ENCODE peak calls at places on chromosomes 2 and 18, in five cellular contexts. V is astrocyte of the spinal cord, C is cardiac muscle cell, S is brain microvascular endothelial cell, T is lung. L is an unnamed sample.

GRCh38 chr2:75098856-75099255 is 100.5 kb downstream of the TACR1 start:
- DNase-seq in C (peak), T (no peak), V (peak), S (no peak), L (no peak)

GRCh38 chr2:158567208-158567607 is 110.5 kb downstream of the PKP4 start:
- DNase-seq in S (no peak), V (no peak), C (no peak), T (no peak), L (no peak)

GRCh38 chr2:230814616-230815015 is 50.1 kb upstream of the ITM2C start:
- DNase-seq in C (peak), T (no peak), S (peak), V (peak), L (no peak)

GRCh38 chr2:216495656-216496055 is 3.0 kb upstream of the RPL37A start:
- DNase-seq in T (no peak), C (peak), V (peak), S (no peak), L (no peak)

GRCh38 chr18:45690975-45691815 is 32.8 kb upstream of the SLC14A1 start:
- DNase-seq in C (peak), T (peak), S (peak), V (peak), L (peak)

GRCh38 chr2:127622561-127623387 is 23.2 kb upstream of the GPR17 start:
- DNase-seq in V (no peak), S (no peak), C (no peak), T (no peak), L (no peak)

GRCh38 chr2:120783969-120784372 is 48.3 kb downstream of the GLI2 start:
- DNase-seq in C (no peak), T (no peak), V (no peak), S (no peak), L (no peak)

GRCh38 chr2:121367246-121367900 is 82.4 kb upstream of the TFCP2L1 start:
- DNase-seq in T (no peak), C (no peak), V (no peak), S (no peak), L (no peak)

GRCh38 chr18:69490813-69491212 is 90.1 kb downstream of the DOK6 start:
- DNase-seq in C (peak), V (peak), S (peak), T (no peak), L (no peak)

GRCh38 chr2:205947621-205948495 is 138.1 kb downstream of the INO80D start:
- DNase-seq in V (peak), S (peak), T (peak), C (peak), L (peak)

GRCh38 chr2:64866797-64867196 is 122.4 kb upstream of the SLC1A4 start:
- DNase-seq in V (peak), C (peak), T (no peak), S (peak), L (no peak)

GRCh38 chr2:241148239-241148638 is 1.0 kb downstream of the PASK start:
- DNase-seq in C (no peak), S (no peak), T (no peak), V (no peak), L (no peak)

GRCh38 chr2:241149675-241149924 is 328 bp upstream of the PASK start:
- DNase-seq in C (no peak), T (no peak), V (no peak), S (no peak), L (no peak)

GRCh38 chr2:241148891-241149674 is at the start of gene PASK:
- DNase-seq in S (peak), V (peak), C (peak), T (peak), L (peak)

GRCh38 chr2:241150660-241151530 is 628 bp downstream of the PPP1R7 start:
- DNase-seq in V (no peak), C (peak), S (no peak), T (peak), L (no peak)

DNA sequence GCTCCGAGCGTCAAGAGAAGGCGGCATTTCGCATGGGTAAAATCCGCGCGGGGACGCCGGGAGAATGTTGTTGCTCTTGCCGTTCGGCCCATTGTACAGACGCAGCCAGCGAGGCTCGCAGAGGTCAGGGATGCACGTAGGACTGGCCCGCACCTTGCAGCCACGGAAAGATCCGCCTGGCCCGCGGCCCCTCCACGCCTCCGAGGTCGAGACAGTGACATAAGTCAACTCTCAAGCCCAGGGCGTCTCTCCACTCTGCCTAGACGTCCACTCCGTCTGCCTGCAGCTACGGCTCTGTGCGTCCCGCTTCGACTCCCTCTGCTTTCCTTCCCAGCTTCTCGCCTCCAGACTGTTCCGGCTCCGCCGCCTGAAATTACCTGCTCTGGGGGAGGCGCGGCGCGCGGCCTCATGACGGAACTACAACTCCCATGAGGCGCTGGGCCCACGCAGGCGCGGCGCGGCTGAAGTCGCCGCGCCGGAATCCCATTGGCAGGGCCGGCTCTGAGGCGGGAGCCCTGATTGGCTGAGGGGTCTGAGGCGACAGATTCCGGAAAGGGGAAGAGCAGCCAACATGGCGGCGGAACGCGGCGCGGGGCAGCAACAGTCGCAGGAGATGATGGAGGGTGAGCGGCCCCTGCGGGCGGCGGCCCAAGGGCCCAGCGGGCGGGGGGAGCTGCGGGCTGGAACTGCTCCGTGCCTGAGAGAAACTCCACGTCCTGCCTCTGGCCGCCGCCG is at the start of gene PPP1R7:
- DNase-seq in T (peak), S (peak), C (peak), V (peak), L (peak)
- TF ChIP-seq CTCF in T (no peak), S (no peak), C (no peak), V (no peak), L (no peak)

DNA sequence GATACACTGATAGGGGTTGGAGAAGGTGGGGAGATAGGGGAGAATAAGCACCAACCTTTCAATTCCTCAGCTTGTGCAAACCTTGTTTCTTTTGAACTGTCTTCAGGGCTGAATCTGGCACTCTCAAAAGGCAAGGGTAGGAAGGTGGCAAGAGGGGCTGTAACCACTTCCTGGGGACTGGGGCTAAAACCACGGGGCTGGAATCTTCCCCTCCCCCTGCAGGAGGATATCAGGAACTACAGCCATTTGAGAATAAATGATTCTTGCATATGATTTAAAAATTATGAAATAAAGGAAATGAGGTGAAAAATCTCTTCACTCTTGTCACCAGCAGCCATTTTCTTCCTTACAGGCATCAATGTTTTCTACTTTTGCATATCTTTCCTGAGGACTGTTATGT is 50.8 kb downstream of the ATOH8 start:
- DNase-seq in C (no peak), S (no peak), V (no peak), T (no peak), L (no peak)
- TF ChIP-seq CTCF in C (peak), S (peak), V (peak), T (no peak), L (peak)

GRCh38 chr18:13112982-13113381 is 105.6 kb upstream of the LDLRAD4 start:
- DNase-seq in C (peak), V (peak), T (no peak), S (peak), L (peak)
- TF ChIP-seq CTCF in C (peak), V (peak), T (no peak), S (peak), L (peak)

GRCh38 chr2:189178007-189178406 is 1.6 kb downstream of the COL5A2 start:
- DNase-seq in S (no peak), V (peak), C (peak), T (no peak), L (no peak)
- TF ChIP-seq CTCF in S (peak), V (peak), C (peak), T (no peak), L (peak)

L was measured in neural crest cell.